ENCODE peak calls at places on chromosomes 12 and 14, in four cellular contexts. O is foreskin fibroblast, K is upper lobe of left lung, P is GM23248. R is an unnamed sample.
A peak's percentile ranks its signal among the peaks of the same experiment; 100 is the strongest.

GRCh38 chr12:114355389-114356088 is 50.4 kb downstream of the TBX5 start:
- DNase-seq in P (peak; percentile 17), O (peak; percentile 54), K (peak; percentile 60), R (no peak)

GRCh38 chr12:107200394-107200793 is 107.0 kb upstream of the CRY1 start:
- DNase-seq in P (peak; percentile 33), O (peak; percentile 56), K (no peak), R (peak; percentile 28)

GRCh38 chr12:120955232-120955631 is 23.1 kb upstream of the HNF1A start:
- DNase-seq in K (no peak), P (no peak), O (no peak), R (no peak)

GRCh38 chr14:99803106-99803437 is 9.9 kb downstream of the EML1 start:
- DNase-seq in K (no peak), P (no peak), O (no peak), R (no peak)

GRCh38 chr14:46661728-46662127 is 10.1 kb upstream of the RPL10L start:
- DNase-seq in K (no peak), P (no peak), O (no peak), R (peak; percentile 6)

GRCh38 chr12:40697566-40698257 is 5.5 kb downstream of the CNTN1 start:
- DNase-seq in P (peak; percentile 30), O (peak; percentile 21), K (no peak), R (no peak)

GRCh38 chr14:36522972-36523685 is 3.1 kb upstream of the NKX2-1 start:
- DNase-seq in O (no peak), K (peak; percentile 59), P (no peak), R (no peak)

GRCh38 chr12:132475304-132476037 is 14.5 kb upstream of the FBRSL1 start:
- DNase-seq in O (no peak), P (peak; percentile 43), K (peak; percentile 79), R (no peak)

GRCh38 chr12:116964740-116965090 is 54.0 kb downstream of the FBXW8 start:
- DNase-seq in K (no peak), O (no peak), P (no peak), R (no peak)

GRCh38 chr12:54028324-54029201 is at the start of gene HOXC6:
- DNase-seq in P (peak; percentile 91), K (peak; percentile 30), O (peak; percentile 48), R (no peak)

GRCh38 chr14:49526101-49526500 is 60.1 kb downstream of the RPS29 start:
- DNase-seq in K (no peak), P (no peak), O (no peak), R (no peak)

GRCh38 chr12:12072064-12072760 is 1.5 kb downstream of the BCL2L14 start:
- DNase-seq in K (peak; percentile 62), O (no peak), P (no peak), R (no peak)

GRCh38 chr14:26180221-26180620 is 417.6 kb downstream of the NOVA1 start:
- DNase-seq in P (no peak), O (no peak), K (no peak), R (no peak)

GRCh38 chr12:57233357-57234232 is 4.1 kb downstream of the SHMT2 start:
- DNase-seq in P (peak; percentile 77), O (peak; percentile 76), K (no peak), R (peak; percentile 81)

GRCh38 chr14:103100281-103101121 is 6.0 kb downstream of the EXOC3L4 start:
- DNase-seq in P (no peak), K (peak; percentile 72), O (no peak), R (no peak)

GRCh38 chr12:106049105-106049504 is 89.6 kb downstream of the NUAK1 start:
- DNase-seq in P (no peak), K (peak; percentile 22), O (peak; percentile 32), R (no peak)

GRCh38 chr14:73237219-73237785 is at the start of gene PAPLN:
- DNase-seq in O (peak; percentile 45), K (no peak), P (peak; percentile 43), R (no peak)

GRCh38 chr14:20857630-20858261 is 33.4 kb upstream of the RNASE3 start:
- DNase-seq in O (peak; percentile 76), P (peak; percentile 70), K (no peak), R (peak; percentile 42)

GRCh38 chr12:132357623-132358186 is 28.3 kb upstream of the GALNT9 start:
- DNase-seq in K (peak; percentile 69), P (no peak), O (no peak), R (no peak)

GRCh38 chr12:130433411-130433810 is 95.7 kb downstream of the PIWIL1 start:
- DNase-seq in K (no peak), O (no peak), P (no peak), R (no peak)

GRCh38 chr12:120984351-120984898 is 6.1 kb downstream of the HNF1A start:
- DNase-seq in K (no peak), P (no peak), O (no peak), R (no peak)

GRCh38 chr14:66708262-66708661 is 200.3 kb downstream of the GPHN start:
- DNase-seq in O (peak; percentile 4), P (no peak), K (no peak), R (no peak)

GRCh38 chr12:85575115-85576096 is 260.8 kb downstream of the RASSF9 start:
- DNase-seq in K (no peak), P (peak; percentile 70), O (peak; percentile 81), R (peak; percentile 77)

GRCh38 chr14:28777773-28778606 is 11.4 kb downstream of the FOXG1 start:
- DNase-seq in O (no peak), K (no peak), P (no peak), R (no peak)

GRCh38 chr12:41188841-41189394 is 798 bp downstream of the PDZRN4 start:
- DNase-seq in K (no peak), P (no peak), O (no peak), R (no peak)

GRCh38 chr12:92039048-92039447 is 106.6 kb downstream of the BTG1 start:
- DNase-seq in O (no peak), P (no peak), K (no peak), R (no peak)

GRCh38 chr12:2396448-2396871 is 343.7 kb downstream of the CACNA1C start:
- DNase-seq in P (peak; percentile 82), O (peak; percentile 56), K (no peak), R (no peak)

GRCh38 chr12:5524116-5524768 is 92.3 kb downstream of the NTF3 start:
- DNase-seq in O (no peak), P (no peak), K (no peak), R (no peak)

GRCh38 chr12:6769681-6770080 is 2.6 kb upstream of the LAG3 start:
- DNase-seq in O (no peak), P (no peak), K (no peak), R (no peak)

GRCh38 chr14:71521238-71521637 is 411.0 kb upstream of the RGS6 start:
- DNase-seq in K (no peak), O (no peak), P (no peak), R (no peak)

GRCh38 chr12:51222461-51222860 is 4.6 kb upstream of the POU6F1 start:
- DNase-seq in O (peak; percentile 30), P (no peak), K (no peak), R (no peak)

GRCh38 chr12:124742111-124742510 is 121.6 kb downstream of the SCARB1 start:
- DNase-seq in O (no peak), P (no peak), K (peak; percentile 66), R (no peak)

GRCh38 chr12:12624479-12625120 is 12.9 kb downstream of the CREBL2 start:
- DNase-seq in K (no peak), O (no peak), P (no peak), R (no peak)

GRCh38 chr12:118979763-118980406 is 1.5 kb upstream of the SRRM4 start:
- DNase-seq in K (no peak), P (peak; percentile 62), O (peak; percentile 8), R (peak; percentile 15)

GRCh38 chr14:72500234-72500838 is 393.6 kb downstream of the DPF3 start:
- DNase-seq in O (no peak), P (peak; percentile 53), K (no peak), R (no peak)

GRCh38 chr12:21631367-21631766 is 26.3 kb downstream of the LDHB start:
- DNase-seq in O (no peak), P (no peak), K (no peak), R (no peak)

GRCh38 chr12:77062396-77062795 is 3.0 kb downstream of the E2F7 start:
- DNase-seq in O (no peak), K (no peak), P (no peak), R (no peak)
- H3K4me3 ChIP-seq in O (peak overlapping the region; percentile 74), K (no peak overlapping the region), P (no peak overlapping the region), R (peak overlapping the region; percentile 3)

GRCh38 chr12:110123861-110124183 is 335 bp upstream of the IFT81 start:
- DNase-seq in P (no peak), K (no peak), O (no peak), R (no peak)
- H3K4me3 ChIP-seq in P (no peak overlapping the region), K (no peak overlapping the region), O (no peak overlapping the region), R (no peak overlapping the region)

GRCh38 chr14:60758875-60759274 is 24.3 kb downstream of the MNAT1 start:
- DNase-seq in K (no peak), O (no peak), P (no peak), R (no peak)

GRCh38 chr14:60760648-60761364 is 26.2 kb downstream of the MNAT1 start:
- DNase-seq in P (no peak), K (no peak), O (no peak), R (no peak)

GRCh38 chr14:60756847-60757246 is 22.3 kb downstream of the MNAT1 start:
- DNase-seq in K (no peak), P (peak; percentile 33), O (peak; percentile 63), R (no peak)

GRCh38 chr14:60760209-60760608 is 25.6 kb downstream of the MNAT1 start:
- DNase-seq in P (no peak), K (no peak), O (no peak), R (no peak)

DNA sequence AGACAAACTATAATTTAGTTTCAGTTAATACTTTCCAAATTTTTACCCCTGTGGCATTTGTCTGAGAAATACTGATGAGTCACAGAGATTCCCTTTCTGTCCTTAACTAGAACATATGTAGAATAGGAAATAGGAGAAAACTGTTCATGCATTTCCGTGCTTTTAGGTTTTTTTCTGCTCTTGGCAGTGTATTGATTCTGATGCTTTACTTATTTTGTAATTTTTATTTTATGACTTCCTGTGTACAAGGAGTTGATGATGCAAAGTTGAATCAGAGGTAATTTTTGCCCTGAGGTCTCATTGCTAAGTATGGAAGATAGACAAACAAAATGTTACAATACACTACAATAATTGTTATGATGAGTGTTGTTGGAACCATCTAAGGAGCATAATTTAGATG is 23.1 kb downstream of the MNAT1 start:
- DNase-seq in P (peak; percentile 82), K (no peak), O (peak; percentile 89), R (no peak)
- H3K4me3 ChIP-seq in P (peak overlapping the region; percentile 54), K (no peak overlapping the region), O (no peak overlapping the region), R (no peak overlapping the region)

GRCh38 chr14:85537526-85537925 is 7.6 kb downstream of the FLRT2 start:
- DNase-seq in K (no peak), P (no peak), O (no peak), R (no peak)

GRCh38 chr14:85539510-85539909 is 9.6 kb downstream of the FLRT2 start:
- DNase-seq in O (no peak), K (no peak), P (no peak), R (no peak)

GRCh38 chr14:85538636-85539035 is 8.7 kb downstream of the FLRT2 start:
- DNase-seq in K (no peak), P (no peak), O (no peak), R (no peak)

GRCh38 chr14:85546390-85546789 is 16.4 kb downstream of the FLRT2 start:
- DNase-seq in P (no peak), K (no peak), O (no peak), R (no peak)

GRCh38 chr14:85542623-85543022 is 12.7 kb downstream of the FLRT2 start:
- DNase-seq in P (no peak), O (no peak), K (no peak), R (no peak)
- H3K4me3 ChIP-seq in P (no peak overlapping the region), O (no peak overlapping the region), K (no peak overlapping the region), R (no peak overlapping the region)

GRCh38 chr14:89936654-89937185 is 17.8 kb downstream of the EFCAB11 start:
- DNase-seq in P (no peak), K (no peak), O (no peak), R (no peak)
- H3K4me3 ChIP-seq in P (no peak overlapping the region), K (no peak overlapping the region), O (no peak overlapping the region), R (no peak overlapping the region)

R was measured in brain microvascular endothelial cell.